ENCODE peak calls at places on chromosomes 6 and 20, in five cellular contexts. Y is BJ, Z is fibroblast of lung, A is NB4, F is right lobe of liver. K is an unnamed sample.

GRCh38 chr20:44643596-44644383 is 7.7 kb downstream of the ADA start:
- DNase-seq in Y (no peak), Z (peak; percentile 82), A (peak; percentile 59), F (peak; percentile 66), K (peak; percentile 59)

GRCh38 chr20:35312348-35312747 is 20.1 kb upstream of the FAM83C start:
- DNase-seq in Y (peak; percentile 59), Z (peak; percentile 96), A (peak; percentile 77), F (no peak), K (peak; percentile 96)

GRCh38 chr6:161745594-161745993 is 471.7 kb upstream of the AGPAT4 start:
- DNase-seq in Y (no peak), Z (peak; percentile 17), A (no peak), F (no peak), K (no peak)

GRCh38 chr20:41180599-41181333 is 43.4 kb downstream of the PLCG1 start:
- DNase-seq in Y (no peak), Z (no peak), A (no peak), F (no peak), K (no peak)

GRCh38 chr20:18007534-18008292 is 38.9 kb downstream of the MGME1 start:
- DNase-seq in Y (no peak), Z (no peak), A (no peak), F (peak; percentile 50), K (no peak)

GRCh38 chr6:112216699-112217551 is 37.4 kb downstream of the LAMA4 start:
- DNase-seq in Y (peak; percentile 46), Z (peak; percentile 92), A (peak; percentile 5), F (no peak), K (no peak)

GRCh38 chr20:43138061-43138860 is 51.4 kb downstream of the PTPRT start:
- DNase-seq in Y (no peak), Z (no peak), A (no peak), F (no peak), K (no peak)

GRCh38 chr6:109714611-109715010 is 23.5 kb downstream of the FIG4 start:
- DNase-seq in Y (no peak), Z (no peak), A (no peak), F (no peak), K (no peak)

GRCh38 chr6:44416103-44416502 is 28.6 kb downstream of the CDC5L start:
- DNase-seq in Y (no peak), Z (peak; percentile 42), A (no peak), F (no peak), K (peak; percentile 47)

GRCh38 chr6:46715106-46715505 is 20.1 kb downstream of the PLA2G7 start:
- DNase-seq in Y (no peak), Z (peak; percentile 32), A (peak; percentile 6), F (no peak), K (no peak)

GRCh38 chr20:54212226-54212625 is 4.3 kb downstream of the PFDN4 start:
- DNase-seq in Y (no peak), Z (peak; percentile 86), A (no peak), F (no peak), K (peak; percentile 56)

GRCh38 chr6:37967651-37968050 is 148.1 kb downstream of the ZFAND3 start:
- DNase-seq in Y (no peak), Z (no peak), A (peak; percentile 38), F (no peak), K (no peak)

GRCh38 chr20:24815196-24815815 is 133.8 kb upstream of the CST7 start:
- DNase-seq in Y (no peak), Z (no peak), A (no peak), F (no peak), K (no peak)

GRCh38 chr6:16078064-16078463 is 50.8 kb upstream of the MYLIP start:
- DNase-seq in Y (no peak), Z (no peak), A (no peak), F (no peak), K (no peak)

GRCh38 chr6:5231289-5231688 is 29.5 kb downstream of the LYRM4 start:
- DNase-seq in Y (no peak), Z (peak; percentile 15), A (no peak), F (no peak), K (no peak)

GRCh38 chr6:26249709-26249958 is 115.4 kb upstream of the BTN3A2 start:
- DNase-seq in Y (no peak), Z (no peak), A (no peak), F (no peak), K (no peak)

GRCh38 chr6:2911171-2911570 is 8.1 kb upstream of the SERPINB9 start:
- DNase-seq in Y (no peak), Z (no peak), A (no peak), F (no peak), K (no peak)

GRCh38 chr6:55212147-55212546 is 37.8 kb downstream of the HCRTR2 start:
- DNase-seq in Y (no peak), Z (peak; percentile 62), A (no peak), F (no peak), K (no peak)

GRCh38 chr6:11609324-11610071 is 71.9 kb downstream of the TMEM170B start:
- DNase-seq in Y (peak; percentile 86), Z (peak; percentile 98), A (no peak), F (peak; percentile 43), K (no peak)

GRCh38 chr6:111423960-111424846 is 58.8 kb downstream of the REV3L start:
- DNase-seq in Y (no peak), Z (peak; percentile 62), A (no peak), F (no peak), K (no peak)

GRCh38 chr20:44496976-44497375 is 21.3 kb downstream of the TTPAL start:
- DNase-seq in Y (peak; percentile 60), Z (peak; percentile 93), A (no peak), F (no peak), K (no peak)

GRCh38 chr20:41360831-41361756 is 5.5 kb downstream of the EMILIN3 start:
- DNase-seq in Y (no peak), Z (no peak), A (no peak), F (no peak), K (no peak)

GRCh38 chr20:5674176-5674660 is 76.0 kb upstream of the SHLD1 start:
- DNase-seq in Y (no peak), Z (peak; percentile 44), A (peak; percentile 97), F (no peak), K (no peak)

GRCh38 chr6:15329154-15329781 is 83.4 kb downstream of the JARID2 start:
- DNase-seq in Y (peak; percentile 78), Z (peak; percentile 96), A (peak; percentile 79), F (no peak), K (peak; percentile 43)

GRCh38 chr6:33088258-33088930 is 12.6 kb downstream of the HLA-DPB1 start:
- DNase-seq in Y (no peak), Z (peak; percentile 1), A (no peak), F (no peak), K (no peak)

GRCh38 chr6:150198532-150198931 is 55.7 kb downstream of the PPP1R14C start:
- DNase-seq in Y (no peak), Z (no peak), A (no peak), F (no peak), K (no peak)

GRCh38 chr20:43914697-43915208 is at the start of gene TOX2:
- DNase-seq in Y (no peak), Z (peak; percentile 56), A (peak; percentile 49), F (peak; percentile 75), K (no peak)

GRCh38 chr6:41500561-41500960 is 45.6 kb upstream of the FOXP4 start:
- DNase-seq in Y (no peak), Z (no peak), A (no peak), F (no peak), K (no peak)

GRCh38 chr6:68237205-68237604 is 397.9 kb upstream of the ADGRB3 start:
- DNase-seq in Y (no peak), Z (no peak), A (no peak), F (no peak), K (no peak)

GRCh38 chr6:21277601-21278043 is 315.9 kb upstream of the SOX4 start:
- DNase-seq in Y (no peak), Z (peak; percentile 66), A (no peak), F (no peak), K (no peak)

GRCh38 chr20:8654486-8654885 is 414.4 kb upstream of the PLCB4 start:
- DNase-seq in Y (no peak), Z (no peak), A (no peak), F (no peak), K (no peak)

GRCh38 chr20:36408219-36408618 is 102.1 kb downstream of the DLGAP4 start:
- DNase-seq in Y (no peak), Z (no peak), A (no peak), F (peak; percentile 45), K (no peak)

GRCh38 chr6:170107606-170108222 is 183.2 kb downstream of the DLL1 start:
- DNase-seq in Y (no peak), Z (no peak), A (no peak), F (no peak), K (no peak)

GRCh38 chr6:106056738-106057390 is 29.3 kb upstream of the PRDM1 start:
- DNase-seq in Y (peak; percentile 60), Z (no peak), A (no peak), F (no peak), K (no peak)

GRCh38 chr6:7747016-7747415 is 21.1 kb downstream of the BMP6 start:
- DNase-seq in Y (no peak), Z (no peak), A (no peak), F (no peak), K (no peak)

GRCh38 chr6:166781331-166781730 is 154.3 kb upstream of the RPS6KA2 start:
- DNase-seq in Y (no peak), Z (no peak), A (no peak), F (no peak), K (no peak)

GRCh38 chr6:166258854-166259276 is 49.3 kb downstream of the PRR18 start:
- DNase-seq in Y (no peak), Z (no peak), A (peak; percentile 94), F (peak; percentile 62), K (no peak)

GRCh38 chr6:113860165-113860955 is 3.2 kb downstream of the MARCKS start:
- DNase-seq in Y (no peak), Z (peak; percentile 49), A (no peak), F (peak; percentile 42), K (no peak)

GRCh38 chr6:74467533-74468215 is 738.2 kb downstream of the COL12A1 start:
- DNase-seq in Y (no peak), Z (no peak), A (no peak), F (no peak), K (peak; percentile 11)

GRCh38 chr6:119895626-119896025 is 546.1 kb upstream of the MAN1A1 start:
- DNase-seq in Y (no peak), Z (no peak), A (no peak), F (no peak), K (no peak)

GRCh38 chr6:133959667-133960368 is 6.8 kb downstream of the TBPL1 start:
- DNase-seq in Y (no peak), Z (peak; percentile 20), A (no peak), F (no peak), K (no peak)
- TF ChIP-seq CTCF in Y (no peak), Z (no peak), A (no peak), F (no peak), K (no peak)

GRCh38 chr6:130837067-130837466 is 9.9 kb downstream of the SMLR1 start:
- DNase-seq in Y (no peak), Z (no peak), A (no peak), F (no peak), K (no peak)
- H3K4me3 ChIP-seq in Y (no peak overlapping the region), Z (no peak overlapping the region), A (no peak overlapping the region), F (no peak overlapping the region), K (no peak overlapping the region)

DNA sequence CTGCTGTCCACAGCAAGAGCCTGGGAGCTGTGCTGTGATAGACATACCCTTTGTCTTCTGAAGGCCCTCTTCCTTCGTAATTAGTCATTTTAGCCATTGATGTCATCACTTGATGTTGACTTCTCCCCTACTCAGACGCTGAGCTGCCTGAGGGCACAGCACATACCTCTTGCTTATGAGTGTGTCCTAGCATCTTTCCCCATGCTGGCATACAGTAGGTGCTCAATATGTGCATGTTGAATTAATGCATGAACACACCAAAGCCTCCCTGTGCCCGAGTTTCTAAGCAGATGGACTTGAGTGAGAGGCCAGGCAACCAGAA is 35.8 kb upstream of the FAM83D start:
- DNase-seq in Y (no peak), Z (no peak), A (no peak), F (no peak), K (no peak)
- TF ChIP-seq CTCF in Y (no peak), Z (no peak), A (no peak), F (no peak), K (no peak)

GRCh38 chr20:22728146-22728745 is 143.9 kb upstream of the FOXA2 start:
- DNase-seq in Y (no peak), Z (no peak), A (no peak), F (no peak), K (no peak)
- H3K4me3 ChIP-seq in Y (no peak overlapping the region), Z (no peak overlapping the region), A (no peak overlapping the region), F (no peak overlapping the region), K (no peak overlapping the region)

K was measured in HFF-Myc.